ENCODE peak calls at places on chromosomes 6 and 20, in four cellular contexts. One of them, this sample, is unnamed.

GRCh38 chr6:128630213-128630612 is 109.8 kb upstream of the PTPRK start:
- DNase-seq in suprapubic skin: no peak
- DNase-seq in AG04449: no peak
- DNase-seq in tibial artery: no peak
- DNase-seq in this sample: no peak

GRCh38 chr20:36606171-36607116 is 865 bp downstream of the RAB5IF start:
- DNase-seq in suprapubic skin: no peak
- DNase-seq in AG04449: no peak
- DNase-seq in tibial artery: no peak
- DNase-seq in this sample: peak; percentile 53

GRCh38 chr6:6694825-6695710 is 106.5 kb downstream of the LY86 start:
- DNase-seq in suprapubic skin: no peak
- DNase-seq in AG04449: no peak
- DNase-seq in tibial artery: no peak
- DNase-seq in this sample: peak; percentile 50

GRCh38 chr20:48648482-48649051 is 179.2 kb downstream of the PREX1 start:
- DNase-seq in suprapubic skin: no peak
- DNase-seq in AG04449: no peak
- DNase-seq in tibial artery: no peak
- DNase-seq in this sample: no peak

GRCh38 chr6:151240861-151241642 is 1.3 kb downstream of the AKAP12 start:
- DNase-seq in suprapubic skin: peak; percentile 69
- DNase-seq in AG04449: no peak
- DNase-seq in tibial artery: peak; percentile 84
- DNase-seq in this sample: peak; percentile 68

GRCh38 chr6:3438190-3439167 is 18.4 kb downstream of the SLC22A23 start:
- DNase-seq in suprapubic skin: no peak
- DNase-seq in AG04449: peak; percentile 79
- DNase-seq in tibial artery: no peak
- DNase-seq in this sample: peak; percentile 69

GRCh38 chr6:36039113-36039512 is 11.5 kb downstream of the MAPK14 start:
- DNase-seq in suprapubic skin: no peak
- DNase-seq in AG04449: no peak
- DNase-seq in tibial artery: no peak
- DNase-seq in this sample: no peak

GRCh38 chr6:137352859-137353258 is 133.7 kb upstream of the IFNGR1 start:
- DNase-seq in suprapubic skin: no peak
- DNase-seq in AG04449: no peak
- DNase-seq in tibial artery: no peak
- DNase-seq in this sample: no peak

GRCh38 chr6:20409427-20409971 is 7.8 kb downstream of the E2F3 start:
- DNase-seq in suprapubic skin: no peak
- DNase-seq in AG04449: no peak
- DNase-seq in tibial artery: no peak
- DNase-seq in this sample: no peak

GRCh38 chr20:62644044-62644795 is 1.9 kb downstream of the SLCO4A1 start:
- DNase-seq in suprapubic skin: no peak
- DNase-seq in AG04449: no peak
- DNase-seq in tibial artery: no peak
- DNase-seq in this sample: no peak

DNA sequence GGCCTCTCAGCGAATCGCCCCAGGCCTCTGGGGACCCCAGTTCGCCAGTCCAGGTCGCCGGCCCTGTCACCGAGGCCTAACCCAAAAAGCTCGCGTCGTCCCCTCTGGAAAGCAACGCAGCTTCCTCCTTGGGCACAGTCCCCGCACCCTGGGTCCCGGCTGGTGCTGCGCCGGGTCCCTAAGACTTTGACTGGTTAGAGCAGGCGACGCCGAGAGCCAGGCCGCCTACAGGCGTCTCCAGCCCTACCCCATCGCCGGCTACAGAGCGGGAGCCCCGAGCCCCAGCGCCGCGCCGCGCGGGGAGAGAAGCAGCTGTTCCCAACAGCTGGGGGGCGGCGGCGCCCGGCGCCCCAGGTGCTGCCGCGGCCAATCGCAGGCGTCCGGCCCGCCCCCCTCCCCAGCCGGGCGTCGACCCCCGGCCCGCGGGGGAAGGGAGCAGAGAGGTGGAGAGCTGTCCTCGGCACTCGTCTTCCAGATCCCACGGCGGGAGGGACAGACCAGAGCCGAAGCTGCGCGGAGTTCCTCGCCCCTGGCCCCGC is 540 bp upstream of the RBM24 start:
- DNase-seq in suprapubic skin: peak; percentile 61
- DNase-seq in AG04449: no peak
- DNase-seq in tibial artery: peak; percentile 78
- DNase-seq in this sample: peak; percentile 37
- H3K4me3 ChIP-seq in suprapubic skin: peak overlapping the region; percentile 83
- H3K4me3 ChIP-seq in AG04449: peak overlapping the region; percentile 90
- H3K4me3 ChIP-seq in tibial artery: peak overlapping the region; percentile 94
- H3K4me3 ChIP-seq in this sample: peak overlapping the region; percentile 92

DNA sequence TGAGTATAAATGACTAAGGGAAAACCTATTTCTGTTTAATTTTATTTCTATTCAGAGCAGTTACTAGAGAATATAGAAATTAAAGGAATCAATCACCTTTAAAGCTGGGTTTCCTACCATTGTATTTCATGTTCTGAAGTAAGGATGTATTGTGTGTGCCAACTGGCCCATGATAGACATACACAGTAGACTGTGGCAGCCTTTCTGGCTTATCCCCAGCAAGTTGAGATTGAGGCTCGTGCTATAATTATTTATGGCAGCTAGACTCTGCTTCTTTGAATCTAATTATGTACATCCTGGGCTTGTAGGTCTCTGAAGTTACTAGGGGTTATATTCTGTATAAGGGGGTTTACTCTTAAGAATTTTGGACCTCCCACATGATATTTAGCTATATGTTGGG is 44.4 kb downstream of the ZNF292 start:
- DNase-seq in suprapubic skin: no peak
- DNase-seq in AG04449: no peak
- DNase-seq in tibial artery: no peak
- DNase-seq in this sample: no peak
- TF ChIP-seq CTCF in suprapubic skin: no peak
- TF ChIP-seq CTCF in AG04449: no peak
- TF ChIP-seq CTCF in tibial artery: no peak
- TF ChIP-seq CTCF in this sample: no peak

GRCh38 chr6:34393968-34394305 is 1.5 kb upstream of the NUDT3 start:
- DNase-seq in suprapubic skin: no peak
- DNase-seq in AG04449: no peak
- DNase-seq in tibial artery: no peak
- DNase-seq in this sample: no peak
- H3K4me3 ChIP-seq in suprapubic skin: no peak overlapping the region
- H3K4me3 ChIP-seq in AG04449: no peak overlapping the region
- H3K4me3 ChIP-seq in tibial artery: no peak overlapping the region
- H3K4me3 ChIP-seq in this sample: no peak overlapping the region

DNA sequence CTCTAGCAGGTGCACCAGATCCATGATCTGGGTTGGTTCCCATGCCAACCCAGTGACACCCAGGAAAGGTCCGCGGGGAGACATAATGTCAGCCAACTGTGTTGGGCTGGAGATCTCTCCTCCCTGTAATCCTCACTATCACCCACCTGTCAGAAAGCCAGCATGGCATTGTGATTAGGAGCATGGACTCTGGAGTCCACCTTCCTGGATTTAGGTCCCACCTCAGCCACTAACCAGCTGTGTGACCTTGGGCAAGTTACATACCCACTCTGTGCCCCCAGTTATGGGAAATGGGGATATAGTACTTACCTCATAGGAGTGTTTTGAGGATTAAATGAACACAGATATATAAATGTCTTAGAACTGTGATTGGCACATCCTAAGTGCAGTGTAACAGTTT is 97.9 kb downstream of the ZDHHC14 start:
- DNase-seq in suprapubic skin: no peak
- DNase-seq in AG04449: no peak
- DNase-seq in tibial artery: no peak
- DNase-seq in this sample: no peak
- TF ChIP-seq CTCF in suprapubic skin: no peak
- TF ChIP-seq CTCF in AG04449: no peak
- TF ChIP-seq CTCF in tibial artery: no peak
- TF ChIP-seq CTCF in this sample: no peak

DNA sequence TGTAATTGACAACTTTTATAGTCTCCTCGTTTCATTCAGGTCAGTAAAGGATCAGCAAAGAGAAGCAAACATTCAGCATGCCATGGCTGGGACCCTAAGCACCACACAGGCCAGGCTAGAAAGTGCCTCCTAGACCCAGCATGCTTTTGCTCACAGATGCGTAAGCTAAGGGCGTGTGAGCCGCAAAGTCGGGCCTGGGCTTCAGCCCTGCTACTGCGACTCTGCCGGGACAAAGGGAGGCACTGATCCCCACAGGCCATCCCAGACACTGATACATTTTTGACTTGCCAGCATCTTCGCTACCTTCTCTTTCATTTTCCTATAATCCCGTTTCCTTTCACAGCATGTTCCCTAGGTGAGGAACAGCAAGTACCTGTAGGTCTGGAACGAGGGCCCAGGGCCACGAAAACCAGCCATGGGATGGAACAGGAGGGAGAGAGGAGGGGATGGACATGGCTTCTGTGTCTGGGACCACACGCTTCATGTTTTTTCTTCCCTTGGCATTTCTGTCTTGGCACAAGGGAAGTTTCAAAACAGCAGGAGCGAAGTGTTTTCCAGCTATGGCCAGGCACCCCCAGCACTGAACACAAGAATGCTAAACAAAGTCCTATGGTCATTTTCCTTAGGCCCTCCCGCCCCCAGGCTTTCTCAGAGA is 42.6 kb downstream of the IRF4 start:
- DNase-seq in suprapubic skin: no peak
- DNase-seq in AG04449: no peak
- DNase-seq in tibial artery: peak; percentile 37
- DNase-seq in this sample: no peak
- H3K4me3 ChIP-seq in suprapubic skin: no peak overlapping the region
- H3K4me3 ChIP-seq in AG04449: no peak overlapping the region
- H3K4me3 ChIP-seq in tibial artery: no peak overlapping the region
- H3K4me3 ChIP-seq in this sample: no peak overlapping the region

DNA sequence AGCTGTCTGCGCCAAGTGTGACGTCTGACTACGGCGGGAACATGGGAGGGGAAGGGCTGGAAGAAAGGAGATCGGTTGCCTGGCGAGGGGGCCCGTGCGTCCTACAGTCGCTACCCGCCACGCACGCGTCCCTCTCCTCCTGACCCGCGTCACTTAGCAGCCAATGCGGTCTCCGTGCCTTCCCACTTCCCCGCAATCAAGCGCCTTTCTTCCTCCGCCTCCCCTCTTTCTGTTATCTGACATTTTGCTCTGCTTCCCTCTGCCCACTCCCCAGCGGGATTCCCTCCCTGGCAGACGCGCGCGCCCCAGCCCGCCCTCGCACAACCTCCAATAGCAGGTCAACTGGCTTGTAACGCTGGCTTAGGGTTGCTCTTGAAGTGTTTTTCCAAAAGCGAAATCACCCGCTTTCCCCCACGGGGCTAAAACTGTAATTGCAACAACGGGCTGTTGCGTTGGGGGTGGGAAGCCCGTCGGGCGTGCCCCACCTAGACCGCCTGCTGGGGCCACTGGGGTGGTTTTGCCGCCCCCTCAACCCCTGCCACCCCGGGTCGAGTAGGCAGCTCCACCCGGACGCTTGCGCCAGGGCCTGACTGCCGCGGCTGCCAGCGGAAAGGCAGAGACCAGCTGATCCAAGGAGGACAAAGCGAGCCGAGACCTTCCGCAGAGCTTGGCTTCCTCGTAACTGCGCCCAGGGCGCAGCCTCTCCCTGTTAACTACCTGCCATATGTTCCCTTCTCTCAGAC is 6.2 kb upstream of the SOX4 start:
- DNase-seq in suprapubic skin: peak; percentile 85
- DNase-seq in AG04449: no peak
- DNase-seq in tibial artery: peak; percentile 77
- DNase-seq in this sample: peak; percentile 53
- TF ChIP-seq CTCF in suprapubic skin: no peak
- TF ChIP-seq CTCF in AG04449: peak; percentile 29
- TF ChIP-seq CTCF in tibial artery: peak; percentile 5
- TF ChIP-seq CTCF in this sample: peak; percentile 38

GRCh38 chr6:28258877-28259777 is at the start of gene NKAPL:
- DNase-seq in suprapubic skin: peak; percentile 86
- DNase-seq in AG04449: no peak
- DNase-seq in tibial artery: peak; percentile 86
- DNase-seq in this sample: peak; percentile 66
- H3K4me3 ChIP-seq in suprapubic skin: peak within 1 kb of the TSS; percentile 46
- H3K4me3 ChIP-seq in AG04449: peak within 1 kb of the TSS; percentile 48
- H3K4me3 ChIP-seq in tibial artery: peak within 1 kb of the TSS; percentile 56
- H3K4me3 ChIP-seq in this sample: peak within 1 kb of the TSS; percentile 50

GRCh38 chr20:35277531-35278395 is at the start of gene MMP24OS:
- DNase-seq in suprapubic skin: peak; percentile 94
- DNase-seq in AG04449: no peak
- DNase-seq in tibial artery: peak; percentile 95
- DNase-seq in this sample: peak; percentile 82
- TF ChIP-seq CTCF in suprapubic skin: no peak
- TF ChIP-seq CTCF in AG04449: peak; percentile 48
- TF ChIP-seq CTCF in tibial artery: peak; percentile 14
- TF ChIP-seq CTCF in this sample: peak; percentile 40

This sample was measured in AG10803.